ENCODE peak calls at places on chromosomes 2 and 18, in five cellular contexts. R is suprapubic skin, V is upper lobe of left lung, W is A549, F is tibial nerve. G is an unnamed sample. For H3K4me1, the result is how much of the 10 kb centered on the place peaks cover.

GRCh38 chr2:65411056-65411795 is 21.2 kb downstream of the SPRED2 start:
- DNase-seq in R (no peak), V (no peak), W (no peak), F (no peak), G (no peak)

GRCh38 chr2:170714156-170715061 is 728 bp upstream of the SP5 start:
- DNase-seq in R (peak), V (peak), W (peak), F (no peak), G (peak)

GRCh38 chr2:148653437-148653836 is 8.9 kb downstream of the EPC2 start:
- DNase-seq in R (no peak), V (no peak), W (no peak), F (no peak), G (no peak)

GRCh38 chr2:189837336-189837735 is 53.1 kb downstream of the PMS1 start:
- DNase-seq in R (no peak), V (no peak), W (no peak), F (no peak), G (no peak)

GRCh38 chr2:10161961-10162441 is 39.5 kb downstream of the RRM2 start:
- DNase-seq in R (no peak), V (no peak), W (no peak), F (no peak), G (no peak)

GRCh38 chr2:156037472-156037871 is 295.0 kb downstream of the NR4A2 start:
- DNase-seq in R (no peak), V (no peak), W (no peak), F (no peak), G (no peak)

GRCh38 chr2:217899231-217900009 is 103.4 kb downstream of the TNS1 start:
- DNase-seq in R (peak), V (no peak), W (peak), F (peak), G (peak)

GRCh38 chr2:64637000-64637628 is 16.6 kb downstream of the SERTAD2 start:
- DNase-seq in R (no peak), V (no peak), W (no peak), F (no peak), G (no peak)

GRCh38 chr2:240126731-240127130 is 9.4 kb downstream of the COPS9 start:
- DNase-seq in R (no peak), V (no peak), W (no peak), F (no peak), G (no peak)

GRCh38 chr2:232854082-232854481 is 16.0 kb upstream of the SNORC start:
- DNase-seq in R (no peak), V (no peak), W (no peak), F (no peak), G (no peak)

GRCh38 chr2:241063587-241063986 is 38.5 kb downstream of the MTERF4 start:
- DNase-seq in R (no peak), V (no peak), W (no peak), F (no peak), G (no peak)

GRCh38 chr2:172038121-172038520 is 38.4 kb downstream of the METAP1D start:
- DNase-seq in R (no peak), V (no peak), W (no peak), F (no peak), G (no peak)

GRCh38 chr2:54903736-54904554 is 146.3 kb downstream of the RTN4 start:
- DNase-seq in R (no peak), V (no peak), W (peak), F (no peak), G (peak)

GRCh38 chr2:118907759-118908158 is 34.2 kb upstream of the MARCO start:
- DNase-seq in R (no peak), V (no peak), W (no peak), F (no peak), G (no peak)

GRCh38 chr2:64670047-64670446 is 16.3 kb upstream of the SERTAD2 start:
- DNase-seq in R (no peak), V (no peak), W (no peak), F (no peak), G (no peak)

GRCh38 chr2:223585691-223586090 is 16.5 kb downstream of the SCG2 start:
- DNase-seq in R (no peak), V (no peak), W (peak), F (no peak), G (no peak)

GRCh38 chr18:4908239-4908638 is 288.8 kb downstream of the AKAIN1 start:
- DNase-seq in R (no peak), V (no peak), W (no peak), F (no peak), G (no peak)

GRCh38 chr2:241445426-241445825 is 63.0 kb downstream of the STK25 start:
- DNase-seq in R (no peak), V (no peak), W (no peak), F (no peak), G (no peak)

GRCh38 chr2:96353032-96353561 is 17.5 kb downstream of the NCAPH start:
- DNase-seq in R (peak), V (no peak), W (no peak), F (no peak), G (no peak)

GRCh38 chr2:25492726-25493125 is 151.0 kb upstream of the DNMT3A start:
- DNase-seq in R (no peak), V (no peak), W (no peak), F (no peak), G (no peak)

GRCh38 chr2:162072181-162072702 is 1.8 kb downstream of the DPP4 start:
- DNase-seq in R (no peak), V (no peak), W (no peak), F (no peak), G (no peak)

GRCh38 chr2:74179063-74179865 is 585 bp upstream of the MOB1A start:
- DNase-seq in R (no peak), V (no peak), W (no peak), F (no peak), G (no peak)

GRCh38 chr2:31222086-31222485 is 4.8 kb upstream of the CAPN14 start:
- DNase-seq in R (no peak), V (no peak), W (no peak), F (no peak), G (no peak)

GRCh38 chr2:97699765-97700444 is 13.5 kb upstream of the ZAP70 start:
- DNase-seq in R (no peak), V (no peak), W (peak), F (peak), G (no peak)

GRCh38 chr2:74440378-74441110 is 1.2 kb downstream of the RTKN start:
- DNase-seq in R (peak), V (peak), W (peak), F (peak), G (peak)

GRCh38 chr2:195252018-195252417 is 405.0 kb upstream of the SLC39A10 start:
- DNase-seq in R (no peak), V (no peak), W (no peak), F (no peak), G (no peak)

GRCh38 chr2:233832869-233833812 is 21.2 kb downstream of the HJURP start:
- DNase-seq in R (peak), V (no peak), W (peak), F (no peak), G (peak)

GRCh38 chr2:241878007-241878970 is 8.8 kb downstream of the RTP5 start:
- DNase-seq in R (no peak), V (peak), W (peak), F (peak), G (peak)

GRCh38 chr18:63783394-63783793 is 8.2 kb downstream of the SERPINB7 start:
- DNase-seq in R (no peak), V (no peak), W (no peak), F (no peak), G (no peak)

GRCh38 chr2:102615620-102616436 is 3.5 kb upstream of the SLC9A2 start:
- DNase-seq in R (no peak), V (no peak), W (peak), F (peak), G (no peak)

GRCh38 chr18:58544179-58544578 is 84.7 kb downstream of the ALPK2 start:
- DNase-seq in R (no peak), V (no peak), W (no peak), F (no peak), G (no peak)

GRCh38 chr18:58544616-58545337 is 84.1 kb downstream of the ALPK2 start:
- DNase-seq in R (no peak), V (no peak), W (no peak), F (no peak), G (no peak)

GRCh38 chr18:58547864-58548263 is 81.0 kb downstream of the ALPK2 start:
- DNase-seq in R (no peak), V (no peak), W (no peak), F (no peak), G (no peak)

GRCh38 chr18:58542426-58543159 is 86.3 kb downstream of the ALPK2 start:
- DNase-seq in R (no peak), V (no peak), W (no peak), F (no peak), G (no peak)

DNA sequence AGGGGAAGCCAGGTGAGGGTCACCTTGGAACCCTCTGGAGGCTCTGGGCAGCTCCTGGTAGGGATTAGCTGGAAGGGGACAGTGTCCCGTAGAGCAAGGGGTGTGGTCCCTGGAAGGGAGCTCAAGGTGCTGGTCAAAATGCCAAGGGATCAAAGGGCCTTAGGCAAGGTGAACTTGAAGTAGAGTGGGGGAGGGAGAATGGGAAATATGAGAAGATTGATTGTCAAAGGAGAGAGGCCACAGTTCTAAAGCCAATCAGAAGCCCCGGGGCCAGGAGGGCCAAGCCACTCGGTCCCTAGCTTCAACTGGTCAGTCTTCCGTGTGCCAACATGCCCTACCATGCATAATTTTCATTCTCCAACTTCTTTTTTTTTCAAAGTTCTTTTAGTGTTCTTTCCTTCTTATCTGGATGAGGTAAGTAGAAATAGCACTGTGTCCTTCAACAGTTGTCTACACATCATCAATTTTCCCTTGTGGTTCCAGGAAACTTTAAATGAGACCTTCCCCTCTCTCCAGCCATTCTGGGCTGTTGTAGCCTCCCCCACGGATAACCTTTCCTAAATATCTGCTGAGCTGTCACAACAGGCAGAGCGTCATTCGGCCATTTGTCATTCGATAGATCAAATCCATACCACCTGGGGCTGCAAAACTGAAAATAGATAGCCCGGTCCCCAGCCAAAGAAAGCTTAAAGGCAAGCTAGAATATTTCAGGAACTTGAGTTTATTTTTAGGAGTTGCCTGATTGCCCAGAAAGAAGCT is 83.4 kb downstream of the ALPK2 start:
- DNase-seq in R (no peak), V (no peak), W (no peak), F (no peak), G (no peak)
- TF ChIP-seq EP300 in R (no peak), V (no peak), W (no peak), F (no peak), G (no peak)

GRCh38 chr2:60513191-60513590 is 40.3 kb downstream of the BCL11A start:
- DNase-seq in R (no peak), V (no peak), W (no peak), F (no peak), G (no peak)

GRCh38 chr2:60513996-60514395 is 39.5 kb downstream of the BCL11A start:
- DNase-seq in R (no peak), V (no peak), W (no peak), F (no peak), G (no peak)

GRCh38 chr2:60510713-60511112 is 42.7 kb downstream of the BCL11A start:
- DNase-seq in R (no peak), V (no peak), W (no peak), F (no peak), G (no peak)

GRCh38 chr2:60512063-60512622 is 41.3 kb downstream of the BCL11A start:
- DNase-seq in R (no peak), V (no peak), W (no peak), F (no peak), G (no peak)

DNA sequence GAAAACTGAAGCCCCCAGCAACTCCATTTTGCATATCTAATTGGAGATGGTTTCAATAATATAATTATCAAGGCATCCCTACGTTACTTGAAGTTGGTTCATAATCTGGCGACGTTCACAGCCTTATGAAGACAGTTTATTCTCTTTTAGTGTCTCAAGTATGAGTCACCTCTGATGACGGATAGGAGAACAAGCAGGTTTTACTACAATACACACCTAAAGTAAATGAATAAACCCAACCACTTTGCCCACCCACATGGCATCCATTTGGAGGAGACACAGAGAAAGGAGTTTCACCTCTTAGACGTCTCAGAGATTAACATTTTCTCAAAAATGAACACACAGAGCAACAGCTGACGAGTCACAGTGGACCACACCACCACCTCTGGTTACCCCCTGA is 40.8 kb downstream of the BCL11A start:
- DNase-seq in R (no peak), V (no peak), W (no peak), F (no peak), G (no peak)
- H3K4me1 ChIP-seq in R (half or more), V (under half), W (under half), F (under half), G (under half)

DNA sequence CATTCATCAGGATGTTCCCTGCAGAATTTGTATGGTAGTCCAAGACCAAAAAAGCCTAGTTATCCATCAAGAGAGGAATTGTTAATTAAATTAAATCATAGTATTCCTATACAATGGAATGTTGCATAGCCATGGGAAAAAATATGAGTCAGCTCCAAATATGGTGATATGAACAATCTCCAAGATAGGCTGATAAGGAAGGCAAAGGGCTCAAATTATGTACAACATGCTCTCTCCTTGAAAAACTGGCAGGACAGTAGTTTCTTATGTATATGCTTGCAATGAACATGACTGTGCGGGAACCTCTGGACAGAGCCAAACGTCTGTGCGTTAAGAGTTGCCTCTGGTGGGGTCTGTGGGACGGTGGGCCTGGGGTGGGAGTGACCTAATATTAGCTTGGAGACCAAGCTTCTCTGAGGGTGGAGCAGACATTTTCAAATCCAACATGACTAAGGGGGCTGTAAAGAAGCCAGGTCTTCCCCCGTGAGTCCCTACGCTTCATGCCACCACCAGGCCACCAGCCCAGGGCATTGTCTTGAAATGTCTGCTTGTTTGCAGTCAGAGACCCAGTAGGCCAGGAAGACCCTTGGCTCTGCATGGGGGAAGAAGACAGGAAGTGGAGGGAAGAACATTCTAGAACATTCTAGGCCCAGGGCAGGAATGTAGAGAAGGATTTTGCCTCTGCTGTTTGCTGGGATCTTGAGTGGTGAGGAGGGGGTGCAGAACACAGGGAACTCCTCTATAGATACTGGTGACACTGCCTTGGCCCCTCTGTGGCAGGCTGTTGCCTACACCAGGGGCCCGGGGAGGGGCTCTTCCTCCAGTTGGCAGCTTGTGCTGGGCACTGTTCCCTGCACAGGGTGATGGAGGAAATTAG is 244.0 kb upstream of the HS6ST1 start:
- DNase-seq in R (no peak), V (no peak), W (no peak), F (no peak), G (no peak)
- TF ChIP-seq POLR2A in R (no peak), V (no peak), W (no peak), F (no peak), G (no peak)

DNA sequence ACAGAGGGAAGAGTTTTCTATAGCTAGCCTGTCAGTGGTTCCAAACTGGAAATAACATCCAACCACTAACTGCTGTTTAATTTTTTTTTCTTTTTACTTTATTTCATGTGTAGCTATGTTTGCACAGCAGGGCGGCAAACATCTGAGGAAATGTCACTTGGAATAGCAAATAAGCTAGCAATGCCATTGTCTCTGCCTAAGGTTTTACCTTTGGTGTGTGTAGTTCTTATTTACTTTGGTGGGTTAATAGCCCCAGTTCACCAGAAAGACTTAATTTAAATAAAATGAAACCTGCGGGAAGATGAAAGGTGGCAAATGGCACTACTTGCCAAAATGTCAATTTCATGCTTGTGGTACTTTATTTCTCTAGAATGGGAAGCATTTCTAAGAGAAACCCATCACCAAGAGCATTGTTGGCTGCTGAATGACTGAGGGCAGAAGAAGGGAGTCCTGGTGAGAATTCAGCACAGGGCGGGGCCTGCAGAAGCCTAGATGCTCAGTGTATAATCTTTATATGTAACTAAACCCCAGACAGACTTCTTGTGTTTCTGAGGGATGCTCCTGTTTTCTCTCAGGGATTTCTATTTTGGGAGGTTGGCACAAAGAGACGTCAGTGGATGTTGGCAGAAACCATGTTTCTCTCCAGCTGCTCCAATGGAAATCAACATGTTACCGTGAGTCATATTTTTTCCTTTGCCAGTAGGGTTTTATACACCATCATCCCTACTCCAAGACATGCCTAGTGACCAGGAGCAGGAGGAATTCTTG is 300.4 kb upstream of the NT5C1B start:
- DNase-seq in R (no peak), V (no peak), W (no peak), F (no peak), G (peak)
- TF ChIP-seq EP300 in R (no peak), V (no peak), W (no peak), F (no peak), G (peak)